ENCODE peak calls at places on chromosomes 3 and 15, in four cellular contexts. U is kidney, Z is sigmoid colon, F is caudate nucleus. P is an unnamed sample.

GRCh38 chr15:65996901-65997300 is 127.6 kb downstream of the RAB11A start:
- DNase-seq in Z (no peak), F (no peak), U (no peak), P (no peak)

GRCh38 chr3:52052831-52053306 is 3.5 kb downstream of the DUSP7 start:
- DNase-seq in F (peak; percentile 63), Z (peak; percentile 94), U (peak; percentile 93), P (peak; percentile 75)

GRCh38 chr3:177005718-177006405 is 191.4 kb downstream of the TBL1XR1 start:
- DNase-seq in U (no peak), Z (no peak), F (no peak), P (no peak)

GRCh38 chr15:63363292-63363691 is 18.4 kb downstream of the CA12 start:
- DNase-seq in Z (no peak), F (no peak), U (no peak), P (no peak)

GRCh38 chr3:9770276-9770812 is 597 bp upstream of the CAMK1 start:
- DNase-seq in U (peak; percentile 95), Z (peak; percentile 97), F (no peak), P (no peak)

GRCh38 chr3:183244981-183245476 is 8.0 kb upstream of the B3GNT5 start:
- DNase-seq in F (no peak), Z (peak; percentile 46), U (no peak), P (no peak)

GRCh38 chr15:89628791-89629715 is 26.2 kb downstream of the KIF7 start:
- DNase-seq in F (no peak), Z (no peak), U (peak; percentile 41), P (no peak)

GRCh38 chr15:63385911-63386531 is 4.4 kb upstream of the CA12 start:
- DNase-seq in F (no peak), Z (no peak), U (no peak), P (no peak)

GRCh38 chr3:63351159-63352007 is 73.3 kb downstream of the SYNPR start:
- DNase-seq in Z (no peak), F (no peak), U (no peak), P (peak; percentile 32)

GRCh38 chr3:141094851-141095545 is 43.9 kb downstream of the SPSB4 start:
- DNase-seq in U (no peak), Z (peak; percentile 90), F (no peak), P (peak; percentile 59)

GRCh38 chr15:85771276-85771675 is 23.4 kb downstream of the KLHL25 start:
- DNase-seq in F (no peak), Z (no peak), U (no peak), P (no peak)

GRCh38 chr3:139203752-139204151 is 140.1 kb upstream of the MRPS22 start:
- DNase-seq in U (no peak), Z (no peak), F (no peak), P (no peak)

GRCh38 chr15:41125063-41125669 is 9.1 kb upstream of the INO80 start:
- DNase-seq in Z (no peak), F (no peak), U (no peak), P (no peak)

GRCh38 chr3:120554727-120555660 is 41.1 kb upstream of the NDUFB4 start:
- DNase-seq in U (no peak), F (no peak), Z (peak; percentile 79), P (no peak)

GRCh38 chr15:41568350-41569017 is 9.5 kb downstream of the TYRO3 start:
- DNase-seq in U (no peak), F (no peak), Z (no peak), P (no peak)

GRCh38 chr3:61600195-61600594 is 38.8 kb downstream of the PTPRG start:
- DNase-seq in F (no peak), U (no peak), Z (no peak), P (peak; percentile 10)

DNA sequence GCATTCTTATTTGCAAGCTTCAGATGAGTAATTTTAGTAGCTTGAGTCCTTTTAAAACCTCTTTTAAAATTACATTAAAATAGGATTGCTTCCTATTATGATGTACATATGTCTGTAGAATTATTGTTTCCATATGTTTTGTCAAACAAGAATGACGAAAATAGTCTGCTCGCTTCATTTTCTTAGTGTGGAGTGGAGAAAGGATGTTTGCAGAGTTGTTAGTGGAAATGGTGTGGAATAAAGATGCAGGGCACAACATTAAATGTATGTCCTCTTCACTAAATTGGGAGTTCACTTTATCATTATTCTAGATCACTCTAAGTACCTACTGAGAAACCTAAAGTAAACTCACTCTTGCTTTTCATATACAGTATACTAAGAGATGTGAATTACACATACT is 59.5 kb downstream of the CMSS1 start:
- DNase-seq in U (no peak), F (no peak), Z (no peak), P (no peak)
- H3K27ac ChIP-seq in U (no peak overlapping the region), F (no peak overlapping the region), Z (peak overlapping the region; percentile 90), P (peak overlapping the region; percentile 90)

GRCh38 chr3:190375250-190375649 is 12.7 kb upstream of the CLDN16 start:
- DNase-seq in U (no peak), F (no peak), Z (no peak), P (no peak)
- H3K27ac ChIP-seq in U (no peak overlapping the region), F (no peak overlapping the region), Z (no peak overlapping the region), P (no peak overlapping the region)

GRCh38 chr3:152271465-152272035 is 2.8 kb downstream of the MBNL1 start:
- DNase-seq in F (no peak), U (no peak), Z (no peak), P (no peak)

GRCh38 chr3:152270145-152270870 is 1.6 kb downstream of the MBNL1 start:
- DNase-seq in U (no peak), Z (no peak), F (no peak), P (no peak)

GRCh38 chr3:152272771-152273242 is 4.1 kb downstream of the MBNL1 start:
- DNase-seq in F (no peak), Z (no peak), U (no peak), P (peak; percentile 74)

GRCh38 chr3:152269423-152270144 is 855 bp downstream of the MBNL1 start:
- DNase-seq in F (no peak), U (peak; percentile 35), Z (peak; percentile 91), P (peak; percentile 72)

GRCh38 chr3:152270944-152271343 is 2.2 kb downstream of the MBNL1 start:
- DNase-seq in U (no peak), F (no peak), Z (no peak), P (no peak)
- H3K27ac ChIP-seq in U (no peak overlapping the region), F (peak overlapping the region; percentile 96), Z (peak overlapping the region; percentile 99), P (peak overlapping the region; percentile 92)

GRCh38 chr3:99648496-99648895 is 10.1 kb downstream of the COL8A1 start:
- DNase-seq in Z (no peak), F (no peak), U (no peak), P (no peak)

GRCh38 chr3:99645277-99646106 is 7.1 kb downstream of the COL8A1 start:
- DNase-seq in F (no peak), Z (no peak), U (no peak), P (peak; percentile 52)

GRCh38 chr3:99646107-99646435 is 7.7 kb downstream of the COL8A1 start:
- DNase-seq in U (no peak), Z (no peak), F (no peak), P (no peak)

GRCh38 chr3:99647081-99647480 is 8.7 kb downstream of the COL8A1 start:
- DNase-seq in U (no peak), F (no peak), Z (no peak), P (peak; percentile 62)

DNA sequence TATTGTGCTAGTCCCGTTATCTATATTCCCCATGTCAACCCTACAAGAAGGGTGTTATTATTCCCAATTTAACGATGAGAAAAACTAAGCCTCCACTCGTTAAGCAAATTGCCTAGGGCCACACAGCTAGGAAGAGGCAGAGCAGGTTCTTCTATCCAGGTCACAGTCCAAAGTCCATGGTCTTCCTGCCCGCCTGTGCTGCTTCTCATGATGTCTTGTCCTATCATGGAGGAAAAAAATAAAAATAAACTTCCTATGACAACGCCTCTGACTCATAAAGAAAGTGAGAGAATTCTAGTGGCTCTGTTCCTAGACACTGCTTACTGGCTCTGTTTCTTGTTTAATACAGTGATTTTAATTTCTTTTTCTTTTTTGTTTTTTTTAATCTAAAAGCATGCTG is 9.7 kb downstream of the COL8A1 start:
- DNase-seq in U (no peak), Z (no peak), F (no peak), P (peak; percentile 58)
- H3K27ac ChIP-seq in U (no peak overlapping the region), Z (peak overlapping the region; percentile 81), F (no peak overlapping the region), P (peak overlapping the region; percentile 89)

GRCh38 chr3:82198009-82198408 is 436.6 kb upstream of the GBE1 start:
- DNase-seq in U (no peak), Z (no peak), F (no peak), P (no peak)
- H3K27ac ChIP-seq in U (no peak overlapping the region), Z (no peak overlapping the region), F (no peak overlapping the region), P (no peak overlapping the region)

GRCh38 chr3:166444756-166445155 is 607.5 kb upstream of the BCHE start:
- DNase-seq in F (no peak), Z (no peak), U (peak; percentile 53), P (no peak)

GRCh38 chr3:166445865-166446264 is 608.6 kb upstream of the BCHE start:
- DNase-seq in Z (no peak), F (no peak), U (no peak), P (no peak)

GRCh38 chr3:166446291-166446690 is 609.1 kb upstream of the BCHE start:
- DNase-seq in Z (no peak), F (no peak), U (no peak), P (peak; percentile 15)

GRCh38 chr3:166446986-166447385 is 609.8 kb upstream of the BCHE start:
- DNase-seq in F (no peak), Z (no peak), U (no peak), P (no peak)

GRCh38 chr3:166444336-166444735 is 607.1 kb upstream of the BCHE start:
- DNase-seq in F (no peak), U (peak; percentile 34), Z (no peak), P (no peak)
- H3K27ac ChIP-seq in F (no peak overlapping the region), U (no peak overlapping the region), Z (no peak overlapping the region), P (no peak overlapping the region)

GRCh38 chr3:40312661-40313226 is 3.2 kb downstream of the EIF1B start:
- DNase-seq in F (no peak), Z (no peak), U (no peak), P (no peak)

GRCh38 chr3:40309439-40309924 is at the start of gene EIF1B:
- DNase-seq in U (peak; percentile 99), Z (peak; percentile 99), F (peak; percentile 71), P (peak; percentile 98)

GRCh38 chr3:40310690-40311089 is 1.2 kb downstream of the EIF1B start:
- DNase-seq in U (no peak), Z (no peak), F (no peak), P (no peak)

GRCh38 chr3:40308725-40309438 is 625 bp upstream of the EIF1B start:
- DNase-seq in F (no peak), Z (no peak), U (no peak), P (no peak)

GRCh38 chr3:40309925-40310635 is 573 bp downstream of the EIF1B start:
- DNase-seq in Z (peak; percentile 76), F (peak; percentile 6), U (no peak), P (no peak)
- H3K27ac ChIP-seq in Z (peak overlapping the region; percentile 90), F (peak overlapping the region; percentile 88), U (peak overlapping the region; percentile 91), P (peak overlapping the region; percentile 84)

P was measured in brain microvascular endothelial cell.